ENCODE peak calls at places on chromosome 11, in ten cellular contexts. P is A549, G is mammary epithelial cell, L is transverse colon, K is Panc1, A is thyroid gland, C is thoracic aorta, Q is cardiac fibroblast, U is right lobe of liver, H is IMR-90. F is an unnamed sample.

GRCh38 chr11:110317516-110317932 is 21.1 kb upstream of the RDX start:
- DNase-seq in A (no peak), K (no peak), P (no peak), G (peak; percentile 33), U (no peak), C (no peak), Q (peak; percentile 58), H (peak; percentile 49), L (no peak), F (no peak)

GRCh38 chr11:104572279-104572678 is 326.0 kb downstream of the CASP12 start:
- DNase-seq in P (no peak), Q (no peak), G (peak; percentile 33), H (peak; percentile 20), C (no peak), U (no peak), K (no peak), L (no peak), A (no peak), F (no peak)

GRCh38 chr11:126111458-126112116 is 48.9 kb upstream of the CDON start:
- DNase-seq in A (peak; percentile 53), P (no peak), Q (no peak), L (no peak), U (no peak), G (no peak), H (no peak), C (no peak), K (no peak), F (no peak)

GRCh38 chr11:73875840-73876239 is 806 bp downstream of the COA4 start:
- DNase-seq in G (no peak), U (no peak), P (no peak), A (no peak), C (no peak), L (no peak), Q (no peak), H (no peak), K (no peak), F (no peak)

GRCh38 chr11:9777525-9777924 is 113.6 kb downstream of the SWAP70 start:
- DNase-seq in Q (no peak), G (no peak), A (no peak), C (no peak), H (no peak), L (no peak), U (no peak), P (no peak), K (no peak), F (no peak)

GRCh38 chr11:74932169-74932568 is 16.7 kb downstream of the XRRA1 start:
- DNase-seq in K (no peak), G (peak; percentile 61), Q (peak; percentile 25), P (no peak), L (no peak), A (no peak), U (no peak), C (no peak), H (peak; percentile 84), F (no peak)

GRCh38 chr11:134350381-134350780 is 18.6 kb downstream of the GLB1L2 start:
- DNase-seq in L (no peak), U (peak; percentile 25), K (no peak), A (no peak), Q (no peak), H (no peak), P (no peak), C (no peak), G (no peak), F (no peak)

GRCh38 chr11:126430581-126431320 is 75.3 kb downstream of the ST3GAL4 start:
- DNase-seq in H (peak; percentile 6), C (no peak), P (no peak), A (no peak), U (no peak), K (no peak), L (peak; percentile 74), Q (no peak), G (no peak), F (no peak)

GRCh38 chr11:66880484-66881211 is 23.8 kb downstream of the LRFN4 start:
- DNase-seq in P (no peak), U (no peak), H (peak; percentile 22), K (no peak), A (peak; percentile 89), Q (no peak), L (no peak), C (no peak), G (peak; percentile 92), F (no peak)

GRCh38 chr11:8613036-8613435 is 19.0 kb upstream of the STK33 start:
- DNase-seq in G (peak; percentile 35), C (no peak), K (no peak), A (no peak), L (no peak), U (no peak), P (no peak), Q (no peak), H (no peak), F (no peak)

GRCh38 chr11:9273430-9274336 is 8.5 kb upstream of the DENND5A start:
- DNase-seq in H (peak; percentile 78), L (no peak), A (no peak), K (no peak), P (no peak), C (no peak), U (no peak), Q (peak; percentile 44), G (peak; percentile 70), F (no peak)

GRCh38 chr11:19679952-19680823 is 32.4 kb upstream of the NAV2 start:
- DNase-seq in H (peak; percentile 99), L (peak; percentile 71), C (peak; percentile 81), K (peak; percentile 86), G (peak; percentile 97), P (peak; percentile 87), U (peak; percentile 51), Q (peak; percentile 97), A (peak; percentile 92), F (peak; percentile 87)

GRCh38 chr11:126127898-126128297 is 65.2 kb upstream of the CDON start:
- DNase-seq in C (no peak), A (peak; percentile 54), G (no peak), K (no peak), L (no peak), Q (peak; percentile 47), H (no peak), U (no peak), P (no peak), F (no peak)

GRCh38 chr11:10108901-10109665 is 184.9 kb downstream of the SBF2 start:
- DNase-seq in L (no peak), K (no peak), P (no peak), C (no peak), A (no peak), H (peak; percentile 40), U (no peak), G (no peak), Q (peak; percentile 86), F (no peak)

GRCh38 chr11:86873573-86874083 is 73.3 kb downstream of the PRSS23 start:
- DNase-seq in Q (peak; percentile 47), A (no peak), C (no peak), H (peak; percentile 31), L (no peak), P (no peak), G (no peak), K (no peak), U (no peak), F (no peak)
- H3K4me3 ChIP-seq in Q (no peak overlapping the region), A (no peak overlapping the region), C (no peak overlapping the region), H (no peak overlapping the region), L (no peak overlapping the region), P (no peak overlapping the region), G (no peak overlapping the region), K (no peak overlapping the region), U (no peak overlapping the region), F (no peak overlapping the region)

GRCh38 chr11:47971501-47971900 is 8.9 kb upstream of the PTPRJ start:
- DNase-seq in P (no peak), Q (no peak), G (no peak), U (no peak), A (peak; percentile 61), L (no peak), H (no peak), C (no peak), K (no peak), F (no peak)

GRCh38 chr11:47977651-47978050 is 2.7 kb upstream of the PTPRJ start:
- DNase-seq in P (no peak), U (peak; percentile 64), C (no peak), L (no peak), G (no peak), H (peak; percentile 38), A (no peak), K (no peak), Q (no peak), F (no peak)

GRCh38 chr11:47969401-47969800 is 11.0 kb upstream of the PTPRJ start:
- DNase-seq in L (no peak), A (no peak), G (no peak), H (no peak), C (no peak), P (no peak), U (no peak), Q (no peak), K (no peak), F (no peak)

GRCh38 chr11:47967577-47968230 is 12.7 kb upstream of the PTPRJ start:
- DNase-seq in L (no peak), K (no peak), U (no peak), P (no peak), Q (peak; percentile 23), H (peak; percentile 32), A (peak; percentile 90), G (no peak), C (no peak), F (no peak)

GRCh38 chr11:47973173-47973572 is 7.2 kb upstream of the PTPRJ start:
- DNase-seq in G (no peak), H (no peak), L (no peak), P (no peak), U (no peak), C (no peak), Q (no peak), K (no peak), A (peak; percentile 59), F (no peak)
- TF ChIP-seq CTCF in G (no peak), H (no peak), L (no peak), P (no peak), U (no peak), C (no peak), Q (no peak), K (no peak), A (no peak), F (no peak)

DNA sequence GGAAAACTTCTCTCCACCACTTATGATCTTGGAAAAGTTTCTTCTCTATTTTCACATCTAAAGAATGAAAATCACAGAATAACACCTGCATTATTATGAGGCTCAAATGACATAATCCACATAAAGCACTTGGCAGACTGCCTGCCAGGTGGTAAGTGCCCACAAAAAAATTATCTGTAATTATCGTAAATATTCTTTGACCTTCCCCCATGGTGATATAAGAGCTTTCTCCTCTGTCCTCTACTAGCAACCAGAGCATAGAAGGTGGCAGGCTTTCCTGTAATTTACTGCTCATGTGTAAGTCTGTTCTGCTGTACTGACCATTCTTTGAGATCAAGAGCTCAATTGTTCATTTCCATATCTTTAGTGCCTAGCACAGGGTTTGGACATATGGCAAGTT is 51.7 kb upstream of the EED start:
- DNase-seq in P (no peak), K (no peak), U (no peak), C (no peak), A (no peak), Q (no peak), G (no peak), L (no peak), H (no peak), F (no peak)
- H3K4me3 ChIP-seq in P (peak overlapping the region; percentile 29), K (no peak overlapping the region), U (no peak overlapping the region), C (peak overlapping the region; percentile 51), A (no peak overlapping the region), Q (no peak overlapping the region), G (no peak overlapping the region), L (no peak overlapping the region), H (no peak overlapping the region), F (no peak overlapping the region)

DNA sequence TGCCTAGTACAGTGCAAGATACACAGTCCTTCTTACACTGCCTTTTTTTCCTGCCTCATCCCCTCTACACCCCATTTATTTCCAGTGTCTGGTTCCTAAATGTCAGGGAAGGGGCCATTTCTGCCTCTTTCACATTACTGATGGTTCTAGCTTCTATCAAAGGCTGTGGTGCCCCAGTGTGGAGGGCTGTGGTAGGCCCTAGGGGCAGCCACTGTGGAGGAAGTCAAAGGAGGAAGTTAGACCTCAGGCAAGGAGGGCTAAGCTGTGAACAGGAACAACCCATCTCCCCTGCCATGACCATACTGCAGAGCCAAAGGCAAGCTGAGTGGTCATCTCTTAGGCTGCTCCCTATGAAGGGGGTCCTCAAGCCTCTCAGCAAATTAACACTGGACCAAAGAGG is 81.9 kb upstream of the CRTAM start:
- DNase-seq in P (no peak), H (no peak), C (no peak), A (no peak), G (no peak), K (no peak), L (peak; percentile 52), U (no peak), Q (no peak), F (no peak)
- TF ChIP-seq CTCF in P (no peak), H (no peak), C (no peak), A (no peak), G (no peak), K (no peak), L (no peak), U (peak; percentile 29), Q (peak; percentile 7), F (no peak)

F was measured in epithelial cell of proximal tubule.